ENCODE peak calls at places on chromosomes 12 and 14, in ten cellular contexts. One of them, this sample, is unnamed.

GRCh38 chr12:6872073-6873048 is 742 bp downstream of the SPSB2 start:
- DNase-seq in HCT116: peak; percentile 49
- DNase-seq in heart left ventricle: peak; percentile 85
- DNase-seq in ovary: peak; percentile 92
- DNase-seq in body of pancreas: peak; percentile 82
- DNase-seq in A549: peak; percentile 78
- DNase-seq in IMR-90: peak; percentile 64
- DNase-seq in prostate gland: peak; percentile 70
- DNase-seq in transverse colon: peak; percentile 91
- DNase-seq in stomach: peak; percentile 88
- DNase-seq in this sample: peak; percentile 91

GRCh38 chr14:50026396-50026795 is 90.0 kb downstream of the VCPKMT start:
- DNase-seq in HCT116: no peak
- DNase-seq in transverse colon: no peak
- DNase-seq in body of pancreas: no peak
- DNase-seq in heart left ventricle: no peak
- DNase-seq in stomach: no peak
- DNase-seq in IMR-90: no peak
- DNase-seq in A549: no peak
- DNase-seq in ovary: no peak
- DNase-seq in prostate gland: no peak
- DNase-seq in this sample: no peak

GRCh38 chr14:31127690-31128089 is 79.9 kb downstream of the HECTD1 start:
- DNase-seq in ovary: no peak
- DNase-seq in IMR-90: no peak
- DNase-seq in body of pancreas: no peak
- DNase-seq in transverse colon: no peak
- DNase-seq in stomach: no peak
- DNase-seq in A549: no peak
- DNase-seq in prostate gland: no peak
- DNase-seq in HCT116: no peak
- DNase-seq in heart left ventricle: no peak
- DNase-seq in this sample: no peak

GRCh38 chr12:66516133-66516532 is 162.7 kb downstream of the GRIP1 start:
- DNase-seq in body of pancreas: no peak
- DNase-seq in transverse colon: no peak
- DNase-seq in IMR-90: no peak
- DNase-seq in stomach: no peak
- DNase-seq in A549: no peak
- DNase-seq in prostate gland: no peak
- DNase-seq in ovary: no peak
- DNase-seq in HCT116: no peak
- DNase-seq in heart left ventricle: no peak
- DNase-seq in this sample: no peak

GRCh38 chr12:52633383-52633782 is 15.0 kb upstream of the KRT73 start:
- DNase-seq in ovary: no peak
- DNase-seq in transverse colon: no peak
- DNase-seq in A549: no peak
- DNase-seq in prostate gland: no peak
- DNase-seq in heart left ventricle: no peak
- DNase-seq in body of pancreas: no peak
- DNase-seq in HCT116: no peak
- DNase-seq in IMR-90: no peak
- DNase-seq in stomach: no peak
- DNase-seq in this sample: no peak

GRCh38 chr12:5856692-5857091 is 88.4 kb downstream of the ANO2 start:
- DNase-seq in A549: no peak
- DNase-seq in prostate gland: no peak
- DNase-seq in body of pancreas: no peak
- DNase-seq in HCT116: no peak
- DNase-seq in IMR-90: no peak
- DNase-seq in ovary: no peak
- DNase-seq in stomach: no peak
- DNase-seq in heart left ventricle: no peak
- DNase-seq in transverse colon: no peak
- DNase-seq in this sample: no peak

GRCh38 chr12:47214771-47215170 is 135.0 kb upstream of the AMIGO2 start:
- DNase-seq in prostate gland: no peak
- DNase-seq in IMR-90: no peak
- DNase-seq in ovary: no peak
- DNase-seq in body of pancreas: no peak
- DNase-seq in transverse colon: no peak
- DNase-seq in HCT116: no peak
- DNase-seq in stomach: no peak
- DNase-seq in heart left ventricle: no peak
- DNase-seq in A549: no peak
- DNase-seq in this sample: no peak

GRCh38 chr14:104150201-104151027 is 12.0 kb downstream of the KIF26A start:
- DNase-seq in heart left ventricle: no peak
- DNase-seq in transverse colon: no peak
- DNase-seq in A549: no peak
- DNase-seq in body of pancreas: peak; percentile 35
- DNase-seq in ovary: peak; percentile 66
- DNase-seq in stomach: no peak
- DNase-seq in prostate gland: no peak
- DNase-seq in IMR-90: no peak
- DNase-seq in HCT116: no peak
- DNase-seq in this sample: no peak

GRCh38 chr14:91830777-91831176 is 36.6 kb downstream of the TC2N start:
- DNase-seq in transverse colon: peak; percentile 63
- DNase-seq in IMR-90: no peak
- DNase-seq in prostate gland: peak; percentile 30
- DNase-seq in ovary: no peak
- DNase-seq in HCT116: no peak
- DNase-seq in A549: no peak
- DNase-seq in stomach: peak; percentile 68
- DNase-seq in heart left ventricle: no peak
- DNase-seq in body of pancreas: peak; percentile 74
- DNase-seq in this sample: no peak

GRCh38 chr12:91922674-91923073 is 223.0 kb downstream of the BTG1 start:
- DNase-seq in body of pancreas: peak; percentile 28
- DNase-seq in heart left ventricle: no peak
- DNase-seq in prostate gland: no peak
- DNase-seq in ovary: no peak
- DNase-seq in A549: no peak
- DNase-seq in HCT116: no peak
- DNase-seq in IMR-90: peak; percentile 8
- DNase-seq in stomach: no peak
- DNase-seq in transverse colon: no peak
- DNase-seq in this sample: no peak

GRCh38 chr12:70049596-70050360 is 193.5 kb upstream of the CNOT2 start:
- DNase-seq in stomach: no peak
- DNase-seq in transverse colon: peak; percentile 14
- DNase-seq in heart left ventricle: no peak
- DNase-seq in HCT116: peak; percentile 44
- DNase-seq in ovary: no peak
- DNase-seq in IMR-90: no peak
- DNase-seq in body of pancreas: no peak
- DNase-seq in A549: no peak
- DNase-seq in prostate gland: no peak
- DNase-seq in this sample: no peak

GRCh38 chr14:59771577-59771976 is 99.0 kb downstream of the RTN1 start:
- DNase-seq in heart left ventricle: no peak
- DNase-seq in prostate gland: no peak
- DNase-seq in stomach: no peak
- DNase-seq in body of pancreas: no peak
- DNase-seq in ovary: no peak
- DNase-seq in transverse colon: no peak
- DNase-seq in HCT116: no peak
- DNase-seq in A549: no peak
- DNase-seq in IMR-90: peak; percentile 8
- DNase-seq in this sample: no peak

GRCh38 chr14:20799955-20800544 is 2.6 kb downstream of the RNASE1 start:
- DNase-seq in IMR-90: no peak
- DNase-seq in heart left ventricle: peak; percentile 61
- DNase-seq in ovary: no peak
- DNase-seq in stomach: peak; percentile 33
- DNase-seq in body of pancreas: peak; percentile 67
- DNase-seq in prostate gland: no peak
- DNase-seq in HCT116: no peak
- DNase-seq in A549: no peak
- DNase-seq in transverse colon: no peak
- DNase-seq in this sample: peak; percentile 72

GRCh38 chr12:57754411-57755193 is at the start of gene MARCHF9:
- DNase-seq in heart left ventricle: peak; percentile 62
- DNase-seq in A549: no peak
- DNase-seq in transverse colon: peak; percentile 91
- DNase-seq in prostate gland: peak; percentile 73
- DNase-seq in HCT116: no peak
- DNase-seq in IMR-90: no peak
- DNase-seq in ovary: peak; percentile 58
- DNase-seq in stomach: peak; percentile 72
- DNase-seq in body of pancreas: peak; percentile 83
- DNase-seq in this sample: peak; percentile 79

GRCh38 chr12:57755194-57755453 is 221 bp downstream of the MARCHF9 start:
- DNase-seq in transverse colon: no peak
- DNase-seq in HCT116: no peak
- DNase-seq in prostate gland: no peak
- DNase-seq in stomach: no peak
- DNase-seq in ovary: peak; percentile 52
- DNase-seq in heart left ventricle: no peak
- DNase-seq in IMR-90: no peak
- DNase-seq in body of pancreas: no peak
- DNase-seq in A549: no peak
- DNase-seq in this sample: peak; percentile 67

GRCh38 chr12:57753938-57754337 is 965 bp upstream of the MARCHF9 start:
- DNase-seq in body of pancreas: no peak
- DNase-seq in stomach: no peak
- DNase-seq in heart left ventricle: no peak
- DNase-seq in HCT116: no peak
- DNase-seq in ovary: no peak
- DNase-seq in prostate gland: no peak
- DNase-seq in IMR-90: no peak
- DNase-seq in A549: no peak
- DNase-seq in transverse colon: no peak
- DNase-seq in this sample: no peak

GRCh38 chr12:57756406-57757341 is 1.8 kb downstream of the MARCHF9 start:
- DNase-seq in ovary: no peak
- DNase-seq in prostate gland: no peak
- DNase-seq in heart left ventricle: no peak
- DNase-seq in A549: peak; percentile 94
- DNase-seq in IMR-90: no peak
- DNase-seq in body of pancreas: no peak
- DNase-seq in transverse colon: peak; percentile 59
- DNase-seq in HCT116: no peak
- DNase-seq in stomach: peak; percentile 59
- DNase-seq in this sample: peak; percentile 65

GRCh38 chr12:57755454-57756372 is 810 bp downstream of the MARCHF9 start:
- DNase-seq in heart left ventricle: peak; percentile 39
- DNase-seq in body of pancreas: peak; percentile 54
- DNase-seq in transverse colon: peak; percentile 70
- DNase-seq in HCT116: no peak
- DNase-seq in A549: no peak
- DNase-seq in IMR-90: no peak
- DNase-seq in stomach: peak; percentile 67
- DNase-seq in prostate gland: no peak
- DNase-seq in ovary: peak; percentile 59
- DNase-seq in this sample: peak; percentile 66
- TF ChIP-seq CTCF in heart left ventricle: no peak
- TF ChIP-seq CTCF in body of pancreas: no peak
- TF ChIP-seq CTCF in transverse colon: no peak
- TF ChIP-seq CTCF in HCT116: no peak
- TF ChIP-seq CTCF in A549: no peak
- TF ChIP-seq CTCF in IMR-90: no peak
- TF ChIP-seq CTCF in stomach: no peak
- TF ChIP-seq CTCF in prostate gland: no peak
- TF ChIP-seq CTCF in ovary: no peak
- TF ChIP-seq CTCF in this sample: no peak

GRCh38 chr12:50642755-50643154 is 121.1 kb upstream of the ATF1 start:
- DNase-seq in heart left ventricle: no peak
- DNase-seq in body of pancreas: no peak
- DNase-seq in transverse colon: no peak
- DNase-seq in IMR-90: no peak
- DNase-seq in prostate gland: peak; percentile 44
- DNase-seq in A549: no peak
- DNase-seq in HCT116: no peak
- DNase-seq in ovary: no peak
- DNase-seq in stomach: no peak
- DNase-seq in this sample: no peak
- H3K27ac ChIP-seq in heart left ventricle: no peak overlapping the region
- H3K27ac ChIP-seq in body of pancreas: no peak overlapping the region
- H3K27ac ChIP-seq in transverse colon: no peak overlapping the region
- H3K27ac ChIP-seq in IMR-90: no peak overlapping the region
- H3K27ac ChIP-seq in prostate gland: no peak overlapping the region
- H3K27ac ChIP-seq in A549: peak overlapping the region; percentile 80
- H3K27ac ChIP-seq in HCT116: peak overlapping the region; percentile 28
- H3K27ac ChIP-seq in ovary: no peak overlapping the region
- H3K27ac ChIP-seq in stomach: no peak overlapping the region
- H3K27ac ChIP-seq in this sample: no peak overlapping the region

GRCh38 chr14:34463598-34463961 is 1.5 kb upstream of the SPTSSA start:
- DNase-seq in ovary: no peak
- DNase-seq in IMR-90: no peak
- DNase-seq in heart left ventricle: no peak
- DNase-seq in body of pancreas: no peak
- DNase-seq in transverse colon: no peak
- DNase-seq in A549: no peak
- DNase-seq in stomach: no peak
- DNase-seq in HCT116: no peak
- DNase-seq in prostate gland: no peak
- DNase-seq in this sample: no peak

GRCh38 chr14:34466691-34467090 is 4.7 kb upstream of the SPTSSA start:
- DNase-seq in ovary: no peak
- DNase-seq in prostate gland: no peak
- DNase-seq in heart left ventricle: no peak
- DNase-seq in HCT116: no peak
- DNase-seq in stomach: no peak
- DNase-seq in transverse colon: no peak
- DNase-seq in A549: no peak
- DNase-seq in IMR-90: no peak
- DNase-seq in body of pancreas: no peak
- DNase-seq in this sample: no peak

GRCh38 chr14:34462132-34462893 is at the start of gene SPTSSA:
- DNase-seq in prostate gland: peak; percentile 92
- DNase-seq in transverse colon: peak; percentile 96
- DNase-seq in ovary: peak; percentile 95
- DNase-seq in heart left ventricle: peak; percentile 95
- DNase-seq in body of pancreas: peak; percentile 91
- DNase-seq in stomach: peak; percentile 92
- DNase-seq in A549: peak; percentile 85
- DNase-seq in IMR-90: peak; percentile 87
- DNase-seq in HCT116: peak; percentile 63
- DNase-seq in this sample: peak; percentile 96

GRCh38 chr14:34461334-34462131 is 507 bp downstream of the SPTSSA start:
- DNase-seq in prostate gland: peak; percentile 43
- DNase-seq in heart left ventricle: peak; percentile 37
- DNase-seq in body of pancreas: peak; percentile 66
- DNase-seq in ovary: peak; percentile 64
- DNase-seq in A549: peak; percentile 41
- DNase-seq in IMR-90: peak; percentile 52
- DNase-seq in HCT116: peak; percentile 13
- DNase-seq in transverse colon: peak; percentile 65
- DNase-seq in stomach: peak; percentile 59
- DNase-seq in this sample: peak; percentile 82

GRCh38 chr14:34465069-34465859 is 3.2 kb upstream of the SPTSSA start:
- DNase-seq in HCT116: no peak
- DNase-seq in transverse colon: no peak
- DNase-seq in IMR-90: peak; percentile 33
- DNase-seq in A549: no peak
- DNase-seq in stomach: no peak
- DNase-seq in ovary: no peak
- DNase-seq in heart left ventricle: no peak
- DNase-seq in body of pancreas: no peak
- DNase-seq in prostate gland: no peak
- DNase-seq in this sample: no peak
- TF ChIP-seq POLR2A in HCT116: no peak
- TF ChIP-seq POLR2A in transverse colon: no peak
- TF ChIP-seq POLR2A in IMR-90: no peak
- TF ChIP-seq POLR2A in A549: no peak
- TF ChIP-seq POLR2A in stomach: no peak
- TF ChIP-seq POLR2A in ovary: no peak
- TF ChIP-seq POLR2A in heart left ventricle: no peak
- TF ChIP-seq POLR2A in body of pancreas: no peak
- TF ChIP-seq POLR2A in prostate gland: no peak
- TF ChIP-seq POLR2A in this sample: no peak

GRCh38 chr14:64501326-64502171 is 2.1 kb downstream of the ZBTB25 start:
- DNase-seq in HCT116: no peak
- DNase-seq in heart left ventricle: peak; percentile 47
- DNase-seq in stomach: peak; percentile 43
- DNase-seq in prostate gland: peak; percentile 69
- DNase-seq in A549: no peak
- DNase-seq in ovary: peak; percentile 46
- DNase-seq in transverse colon: peak; percentile 68
- DNase-seq in IMR-90: peak; percentile 38
- DNase-seq in body of pancreas: peak; percentile 64
- DNase-seq in this sample: peak; percentile 92
- TF ChIP-seq CTCF in HCT116: no peak
- TF ChIP-seq CTCF in heart left ventricle: peak; percentile 8
- TF ChIP-seq CTCF in stomach: no peak
- TF ChIP-seq CTCF in prostate gland: peak; percentile 17
- TF ChIP-seq CTCF in A549: no peak
- TF ChIP-seq CTCF in ovary: no peak
- TF ChIP-seq CTCF in transverse colon: no peak
- TF ChIP-seq CTCF in IMR-90: no peak
- TF ChIP-seq CTCF in body of pancreas: peak; percentile 15
- TF ChIP-seq CTCF in this sample: no peak